ENCODE peak calls at places on chromosomes 6 and 20, in five cellular contexts. E, Y, O, Q and G are unnamed samples.

GRCh38 chr6:38524436-38525145 is 115.1 kb downstream of the BTBD9 start:
- DNase-seq in Q (no peak), O (peak; percentile 18), Y (no peak), E (no peak), G (no peak)

GRCh38 chr6:144335914-144336313 is 50.8 kb downstream of the UTRN start:
- DNase-seq in Y (no peak), O (no peak), E (no peak), Q (peak; percentile 38), G (peak; percentile 62)

GRCh38 chr6:144400321-144400720 is 115.2 kb downstream of the UTRN start:
- DNase-seq in Y (no peak), O (no peak), E (no peak), Q (no peak), G (no peak)

GRCh38 chr6:25172819-25173218 is 106.4 kb upstream of the CARMIL1 start:
- DNase-seq in Q (no peak), E (peak; percentile 62), O (peak; percentile 93), Y (no peak), G (no peak)

GRCh38 chr20:21396921-21397340 is 395 bp downstream of the NKX2-4 start:
- DNase-seq in E (no peak), Q (no peak), O (no peak), Y (peak; percentile 25), G (no peak)

GRCh38 chr6:130033999-130034814 is 15.8 kb downstream of the L3MBTL3 start:
- DNase-seq in O (peak; percentile 68), Y (no peak), E (no peak), Q (no peak), G (no peak)

GRCh38 chr6:160882741-160883340 is 108.7 kb upstream of the MAP3K4 start:
- DNase-seq in E (no peak), Y (no peak), O (peak; percentile 59), Q (no peak), G (no peak)

GRCh38 chr20:52595492-52595891 is 376.7 kb upstream of the TSHZ2 start:
- DNase-seq in E (no peak), Q (no peak), O (no peak), Y (no peak), G (no peak)

GRCh38 chr6:155253337-155253736 is 10.5 kb upstream of the CLDN20 start:
- DNase-seq in Y (no peak), O (no peak), Q (no peak), E (no peak), G (no peak)

GRCh38 chr20:40056186-40056585 is 632.9 kb downstream of the MAFB start:
- DNase-seq in O (no peak), E (peak; percentile 25), Q (no peak), Y (no peak), G (no peak)

GRCh38 chr6:14596410-14596809 is 478.8 kb downstream of the CD83 start:
- DNase-seq in O (peak; percentile 97), Q (peak; percentile 100), Y (no peak), E (peak; percentile 54), G (peak; percentile 89)

GRCh38 chr6:112470396-112470795 is 123.3 kb downstream of the RFPL4B start:
- DNase-seq in O (no peak), Q (no peak), E (no peak), Y (no peak), G (no peak)

GRCh38 chr20:15491564-15491963 is 1081.7 kb downstream of the KIF16B start:
- DNase-seq in O (no peak), E (no peak), Y (no peak), Q (peak; percentile 3), G (no peak)

GRCh38 chr6:1796706-1797529 is 187.2 kb downstream of the FOXC1 start:
- DNase-seq in O (no peak), Y (no peak), Q (no peak), E (no peak), G (no peak)

GRCh38 chr6:55953384-55953783 is 78.0 kb upstream of the BMP5 start:
- DNase-seq in E (peak; percentile 7), Y (no peak), Q (peak; percentile 36), O (peak; percentile 82), G (no peak)

GRCh38 chr20:7976015-7976414 is 35.8 kb upstream of the HAO1 start:
- DNase-seq in O (peak; percentile 11), Y (no peak), Q (no peak), E (no peak), G (no peak)

GRCh38 chr20:63740501-63741353 is 1.2 kb downstream of the SLC2A4RG start:
- DNase-seq in Q (peak; percentile 95), Y (peak; percentile 94), E (peak; percentile 16), O (peak; percentile 89), G (peak; percentile 73)
- TF ChIP-seq CTCF in Q (peak; percentile 7), Y (no peak), E (peak; percentile 19), O (no peak), G (no peak)

DNA sequence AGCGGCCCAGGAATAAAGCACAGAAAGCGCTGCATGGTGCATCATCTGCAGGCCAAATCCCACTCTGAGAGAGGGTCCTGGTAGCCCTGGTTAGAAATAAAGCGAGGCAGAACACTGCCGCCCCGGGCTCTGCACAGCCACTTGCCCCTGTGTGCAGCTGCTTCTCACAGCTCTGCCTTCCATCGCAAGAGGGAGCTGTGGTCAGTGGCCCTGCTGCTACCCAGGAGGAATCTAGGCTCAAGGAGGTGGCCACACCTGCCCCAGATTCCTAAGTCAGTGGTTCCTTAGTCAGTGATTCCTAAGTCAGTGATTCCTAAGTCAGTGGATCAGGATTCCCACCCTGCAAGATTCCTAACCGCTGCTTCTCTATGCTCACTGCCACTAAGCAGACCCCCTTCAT is 8.8 kb downstream of the CDH4 start:
- DNase-seq in O (no peak), Q (no peak), Y (no peak), E (no peak), G (no peak)
- TF ChIP-seq CTCF in O (no peak), Q (peak; percentile 23), Y (no peak), E (peak; percentile 43), G (no peak)

DNA sequence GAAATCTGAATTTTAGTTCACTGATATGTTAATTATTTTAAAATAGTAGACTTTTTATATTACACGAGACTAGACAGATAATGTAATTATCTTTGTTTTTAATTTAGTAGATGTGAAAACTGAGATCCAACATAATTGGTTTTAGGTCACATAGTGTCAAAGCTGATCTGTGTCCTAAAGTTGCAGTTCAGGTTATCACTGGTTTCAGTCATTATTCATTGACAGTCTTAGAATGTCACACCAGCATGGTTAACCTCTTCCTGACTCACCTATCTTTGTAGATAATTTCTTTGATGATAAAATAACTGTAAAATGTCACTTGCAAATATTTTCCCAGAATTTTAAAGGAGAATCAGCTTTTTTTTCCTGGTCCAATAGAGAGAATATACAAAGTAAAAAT is 48.3 kb upstream of the SLC35B3 start:
- DNase-seq in Y (no peak), E (no peak), O (no peak), Q (no peak), G (no peak)
- TF ChIP-seq CTCF in Y (no peak), E (no peak), O (no peak), Q (no peak), G (no peak)

DNA sequence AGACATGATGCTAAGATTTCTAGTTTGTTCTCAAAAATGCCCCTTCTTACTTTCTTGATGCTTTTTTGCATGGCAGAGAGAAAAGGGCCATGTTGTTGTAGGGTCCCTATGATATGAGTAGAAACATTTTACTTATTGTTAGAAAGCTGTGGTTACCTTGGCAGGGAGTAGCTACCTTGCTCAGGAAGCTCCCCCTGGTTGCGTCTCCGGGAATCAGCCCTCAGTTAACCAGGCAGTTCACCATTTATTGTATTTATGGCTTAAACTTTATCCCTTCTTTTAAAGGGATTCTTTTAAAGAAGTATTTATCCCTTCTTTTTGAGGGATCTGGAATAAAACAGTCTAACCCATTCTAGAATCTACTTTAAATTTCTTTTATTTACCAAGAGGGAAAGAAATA is 113.9 kb upstream of the PROKR2 start:
- DNase-seq in O (no peak), Y (no peak), E (no peak), Q (no peak), G (no peak)
- TF ChIP-seq CTCF in O (no peak), Y (no peak), E (peak; percentile 12), Q (no peak), G (no peak)

GRCh38 chr6:145506554-145506953 is 228.8 kb downstream of the EPM2A start:
- DNase-seq in O (peak; percentile 16), Y (no peak), Q (no peak), E (no peak), G (no peak)
- TF ChIP-seq CTCF in O (no peak), Y (no peak), Q (no peak), E (no peak), G (no peak)

GRCh38 chr6:77178821-77179220 is 284.5 kb downstream of the HTR1B start:
- DNase-seq in E (no peak), Q (no peak), Y (no peak), O (peak; percentile 55), G (no peak)

GRCh38 chr6:77172578-77172977 is 290.7 kb downstream of the HTR1B start:
- DNase-seq in O (no peak), Q (no peak), Y (no peak), E (no peak), G (no peak)

GRCh38 chr6:77177470-77177869 is 285.8 kb downstream of the HTR1B start:
- DNase-seq in E (no peak), Y (no peak), Q (no peak), O (no peak), G (no peak)

GRCh38 chr6:77173472-77174074 is 289.7 kb downstream of the HTR1B start:
- DNase-seq in Q (peak; percentile 8), Y (no peak), E (no peak), O (peak; percentile 3), G (no peak)
- TF ChIP-seq CTCF in Q (no peak), Y (no peak), E (no peak), O (no peak), G (no peak)